ENCODE peak calls at places on chromosomes 7 and 10, in eight cellular contexts. E, P, F, N, V, L, Y and Z are unnamed samples.
A peak's percentile ranks its signal among the peaks of the same experiment; 100 is the strongest.

GRCh38 chr10:28295346-28295745 is 7.5 kb downstream of the MPP7 start:
- DNase-seq in E (no peak), P (no peak), F (no peak), N (no peak), V (no peak), L (no peak), Y (no peak), Z (no peak)

GRCh38 chr7:22109761-22110160 is 164.1 kb upstream of the CDCA7L start:
- DNase-seq in E (no peak), P (no peak), F (peak; percentile 31), N (peak; percentile 80), V (no peak), L (peak; percentile 48), Y (no peak), Z (peak; percentile 55)

GRCh38 chr7:94244760-94245159 is 149.9 kb upstream of the COL1A2 start:
- DNase-seq in E (no peak), P (no peak), F (no peak), N (no peak), V (no peak), L (peak; percentile 46), Y (no peak), Z (no peak)

GRCh38 chr7:149616898-149617297 is 119.3 kb upstream of the ZNF746 start:
- DNase-seq in E (no peak), P (no peak), F (no peak), N (no peak), V (no peak), L (no peak), Y (no peak), Z (no peak)

GRCh38 chr7:27198871-27199801 is 755 bp downstream of the HOXA13 start:
- DNase-seq in E (no peak), P (no peak), F (no peak), N (no peak), V (no peak), L (peak; percentile 20), Y (peak; percentile 23), Z (no peak)

GRCh38 chr10:24349379-24350110 is 140.6 kb downstream of the KIAA1217 start:
- DNase-seq in E (no peak), P (no peak), F (no peak), N (no peak), V (no peak), L (peak; percentile 87), Y (no peak), Z (no peak)

GRCh38 chr7:151254316-151254715 is 5.8 kb upstream of the SMARCD3 start:
- DNase-seq in E (peak; percentile 63), P (no peak), F (no peak), N (no peak), V (no peak), L (no peak), Y (no peak), Z (no peak)

GRCh38 chr10:72009430-72010081 is 45.4 kb downstream of the CHST3 start:
- DNase-seq in E (peak; percentile 89), P (peak; percentile 80), F (no peak), N (peak; percentile 84), V (peak; percentile 74), L (no peak), Y (no peak), Z (peak; percentile 32)